ENCODE peak calls at places on chromosome 3, in seven cellular contexts. S is fibroblast of the conjunctiva; X is DMS79; T is Ammon's horn; I is endodermal cell; K is Right ventricle myocardium superior; J is CD8-positive, alpha-beta memory T cell. Q is an unnamed sample.

GRCh38 chr3:20904674-20905073 is 718.7 kb upstream of the SGO1 start:
- DNase-seq in J (no peak), K (no peak), T (no peak), X (no peak), S (no peak), I (peak), Q (no peak)

GRCh38 chr3:126076140-126076539 is 7.8 kb downstream of the SLC41A3 start:
- DNase-seq in X (no peak), T (no peak), I (no peak), S (no peak), J (no peak), K (no peak), Q (no peak)

GRCh38 chr3:183527980-183528379 is 27.5 kb downstream of the KLHL6 start:
- DNase-seq in I (no peak), J (no peak), T (no peak), S (no peak), K (no peak), X (no peak), Q (no peak)

GRCh38 chr3:52280046-52280445 is 1.6 kb upstream of the WDR82 start:
- DNase-seq in J (no peak), X (peak), T (no peak), K (no peak), I (no peak), S (peak), Q (no peak)

GRCh38 chr3:42236611-42237010 is 29.4 kb downstream of the CCK start:
- DNase-seq in J (no peak), T (no peak), S (no peak), K (no peak), I (no peak), X (no peak), Q (no peak)

GRCh38 chr3:172624999-172625398 is 85.9 kb downstream of the NCEH1 start:
- DNase-seq in I (no peak), T (no peak), J (no peak), X (no peak), K (no peak), S (no peak), Q (no peak)

GRCh38 chr3:111321786-111322185 is 220.2 kb upstream of the CD96 start:
- DNase-seq in J (no peak), K (no peak), I (no peak), S (no peak), T (no peak), X (no peak), Q (no peak)

GRCh38 chr3:69649713-69650419 is 89.4 kb upstream of the MITF start:
- DNase-seq in S (no peak), I (no peak), K (no peak), T (no peak), J (no peak), X (no peak), Q (no peak)

GRCh38 chr3:55481067-55481917 is 5.8 kb downstream of the WNT5A start:
- DNase-seq in I (peak), X (no peak), S (no peak), K (peak), T (no peak), J (no peak), Q (no peak)

GRCh38 chr3:64176461-64176996 is 48.7 kb downstream of the PRICKLE2 start:
- DNase-seq in X (no peak), J (no peak), S (no peak), K (no peak), I (no peak), T (no peak), Q (peak)

GRCh38 chr3:1082024-1082633 is 10.7 kb upstream of the CNTN6 start:
- DNase-seq in S (peak), T (peak), J (no peak), K (no peak), I (peak), X (no peak), Q (peak)

GRCh38 chr3:122520861-122521260 is 6.1 kb upstream of the KPNA1 start:
- DNase-seq in X (no peak), J (no peak), I (no peak), T (no peak), S (no peak), K (no peak), Q (no peak)

GRCh38 chr3:37491343-37491742 is 317.0 kb upstream of the LRRFIP2 start:
- DNase-seq in J (no peak), S (no peak), I (peak), K (peak), X (no peak), T (no peak), Q (no peak)

GRCh38 chr3:38039101-38039898 is at the start of gene DLEC1:
- DNase-seq in J (peak), I (peak), X (peak), T (peak), K (peak), S (no peak), Q (no peak)

GRCh38 chr3:122101646-122102045 is 46.5 kb downstream of the CD86 start:
- DNase-seq in X (peak), K (no peak), I (no peak), T (peak), J (peak), S (peak), Q (peak)

GRCh38 chr3:56862352-56863062 is 60.8 kb upstream of the ARHGEF3 start:
- DNase-seq in I (no peak), S (peak), X (no peak), T (peak), J (no peak), K (no peak), Q (peak)

GRCh38 chr3:144085964-144086363 is 114.3 kb downstream of the DIPK2A start:
- DNase-seq in X (no peak), T (no peak), S (peak), J (no peak), I (no peak), K (no peak), Q (no peak)

GRCh38 chr3:76370749-76371148 is 585.4 kb upstream of the ZNF717 start:
- DNase-seq in J (no peak), K (no peak), T (no peak), I (no peak), X (no peak), S (no peak), Q (no peak)

GRCh38 chr3:23548706-23549105 is 257.0 kb upstream of the UBE2E1 start:
- DNase-seq in I (no peak), J (no peak), T (no peak), X (no peak), S (no peak), K (no peak), Q (no peak)

GRCh38 chr3:34998905-34999304 is 640.4 kb upstream of the ARPP21 start:
- DNase-seq in K (no peak), J (no peak), S (no peak), I (no peak), T (no peak), X (no peak), Q (no peak)

GRCh38 chr3:16516695-16517481 is 3.4 kb upstream of the RFTN1 start:
- DNase-seq in J (no peak), K (peak), S (peak), T (peak), I (peak), X (no peak), Q (peak)

GRCh38 chr3:45972534-45973402 is 22.9 kb downstream of the FYCO1 start:
- DNase-seq in I (no peak), T (peak), J (no peak), S (peak), X (no peak), K (no peak), Q (peak)

GRCh38 chr3:66383998-66384745 is 116.7 kb downstream of the LRIG1 start:
- DNase-seq in J (no peak), S (no peak), X (no peak), I (peak), T (no peak), K (no peak), Q (no peak)

GRCh38 chr3:186432189-186432588 is 70.2 kb upstream of the DGKG start:
- DNase-seq in I (no peak), K (no peak), S (no peak), X (no peak), J (no peak), T (no peak), Q (peak)

GRCh38 chr3:128931046-128931445 is 51.6 kb downstream of the ACAD9 start:
- DNase-seq in T (no peak), I (no peak), X (no peak), S (no peak), J (no peak), K (no peak), Q (no peak)

GRCh38 chr3:16824085-16824696 is 60.6 kb upstream of the PLCL2 start:
- DNase-seq in K (no peak), T (no peak), J (peak), I (no peak), X (no peak), S (no peak), Q (no peak)